ENCODE peak calls at places on chromosomes 13 and 19, in four cellular contexts. V is activated CD8-positive, alpha-beta memory T cell treated with anti-CD3 and anti-CD28 coated beads, Interleukin-2, amount 50 U/mL, for 4 hours; L is stimulated activated CD4-positive, alpha-beta T cell treated with anti-CD3 and anti-CD28 coated beads, Interleukin-4, amount 100 ng/mL, for 4 hours; I is testis. F is an unnamed sample.

GRCh38 chr19:39211731-39212376 is 7.8 kb upstream of the SYCN start:
- DNase-seq in L (no peak), V (no peak), I (no peak), F (no peak)

GRCh38 chr19:53883231-53883661 is 1.2 kb downstream of the PRKCG start:
- DNase-seq in V (peak), I (no peak), L (no peak), F (no peak)

GRCh38 chr13:110195547-110196485 is 111.1 kb downstream of the COL4A1 start:
- DNase-seq in L (no peak), V (no peak), I (no peak), F (no peak)

GRCh38 chr19:38980583-38981374 is 5.2 kb upstream of the FBXO17 start:
- DNase-seq in V (no peak), L (no peak), I (no peak), F (no peak)

GRCh38 chr13:50543767-50544166 is 299.7 kb downstream of the DLEU7 start:
- DNase-seq in L (no peak), V (no peak), I (no peak), F (peak)

GRCh38 chr19:55712804-55713631 is 25.2 kb downstream of the NLRP9 start:
- DNase-seq in I (no peak), L (no peak), V (no peak), F (no peak)

GRCh38 chr13:93477238-93477637 is 250.6 kb downstream of the GPC6 start:
- DNase-seq in L (no peak), V (no peak), I (no peak), F (no peak)

GRCh38 chr13:88544836-88545235 is 873.7 kb downstream of the SLITRK5 start:
- DNase-seq in I (no peak), V (no peak), L (no peak), F (no peak)

GRCh38 chr19:39351537-39352037 is 9.4 kb downstream of the SAMD4B start:
- DNase-seq in V (no peak), L (no peak), I (no peak), F (peak)

GRCh38 chr13:51246411-51247298 is 24.5 kb downstream of the FAM124A start:
- DNase-seq in L (no peak), I (no peak), V (no peak), F (no peak)

GRCh38 chr13:42215578-42216421 is 56.2 kb upstream of the AKAP11 start:
- DNase-seq in I (peak), V (no peak), L (no peak), F (peak)

GRCh38 chr19:7970716-7971448 is 27.4 kb upstream of the TIMM44 start:
- DNase-seq in V (no peak), I (peak), L (no peak), F (peak)

GRCh38 chr13:75485286-75486062 is 3.5 kb upstream of the TBC1D4 start:
- DNase-seq in I (no peak), L (no peak), V (no peak), F (peak)

GRCh38 chr13:24644051-24644450 is 36.2 kb upstream of the ATP12A start:
- DNase-seq in I (no peak), L (no peak), V (no peak), F (no peak)

GRCh38 chr13:80436571-80437169 is 95.7 kb upstream of the SPRY2 start:
- DNase-seq in L (no peak), I (peak), V (no peak), F (no peak)

GRCh38 chr13:33323766-33324525 is 38.4 kb upstream of the STARD13 start:
- DNase-seq in V (no peak), I (no peak), L (no peak), F (peak)

GRCh38 chr13:63501702-63502101 is 2086.1 kb upstream of the PCDH20 start:
- DNase-seq in V (no peak), I (no peak), L (no peak), F (no peak)

GRCh38 chr19:6224308-6224675 is 55.5 kb downstream of the MLLT1 start:
- DNase-seq in I (no peak), V (no peak), L (no peak), F (no peak)

GRCh38 chr19:55693336-55693974 is 18.4 kb downstream of the EPN1 start:
- DNase-seq in L (no peak), V (no peak), I (no peak), F (no peak)

GRCh38 chr19:55088543-55089265 is 13.0 kb downstream of the EPS8L1 start:
- DNase-seq in L (peak), I (peak), V (peak), F (peak)

GRCh38 chr19:32200312-32201038 is 144.9 kb upstream of the ZNF507 start:
- DNase-seq in I (no peak), V (no peak), L (no peak), F (no peak)

GRCh38 chr13:77919351-77920294 is 992 bp upstream of the EDNRB start:
- DNase-seq in L (no peak), I (peak), V (no peak), F (peak)

GRCh38 chr19:10662384-10663251 is 8.5 kb downstream of the ILF3 start:
- DNase-seq in L (no peak), I (no peak), V (no peak), F (no peak)